ENCODE peak calls at places on chromosome 18, in four cellular contexts. One of them, this sample, is unnamed.

GRCh38 chr18:41144444-41144843 is 810.6 kb upstream of the PIK3C3 start:
- DNase-seq in tibial artery: no peak
- DNase-seq in sigmoid colon: no peak
- DNase-seq in lower lobe of right lung: no peak
- DNase-seq in this sample: peak

GRCh38 chr18:13580351-13580750 is 146.0 kb downstream of the FAM210A start:
- DNase-seq in tibial artery: no peak
- DNase-seq in sigmoid colon: no peak
- DNase-seq in lower lobe of right lung: no peak
- DNase-seq in this sample: no peak

GRCh38 chr18:64276736-64277135 is 127.8 kb upstream of the LINC00305 start:
- DNase-seq in sigmoid colon: no peak
- DNase-seq in lower lobe of right lung: no peak
- DNase-seq in tibial artery: no peak
- DNase-seq in this sample: no peak

GRCh38 chr18:9104244-9104901 is 1.9 kb downstream of the NDUFV2 start:
- DNase-seq in tibial artery: no peak
- DNase-seq in lower lobe of right lung: no peak
- DNase-seq in sigmoid colon: no peak
- DNase-seq in this sample: no peak

GRCh38 chr18:57446322-57446721 is 11.1 kb downstream of the ONECUT2 start:
- DNase-seq in lower lobe of right lung: no peak
- DNase-seq in tibial artery: no peak
- DNase-seq in sigmoid colon: no peak
- DNase-seq in this sample: no peak

GRCh38 chr18:74963820-74964446 is 245.0 kb downstream of the PTGR3 start:
- DNase-seq in sigmoid colon: no peak
- DNase-seq in lower lobe of right lung: peak
- DNase-seq in tibial artery: no peak
- DNase-seq in this sample: no peak

GRCh38 chr18:12278765-12279682 is 24.9 kb downstream of the CIDEA start:
- DNase-seq in sigmoid colon: peak
- DNase-seq in lower lobe of right lung: peak
- DNase-seq in tibial artery: peak
- DNase-seq in this sample: peak

GRCh38 chr18:53790817-53791216 is 433.7 kb downstream of the MBD2 start:
- DNase-seq in lower lobe of right lung: no peak
- DNase-seq in sigmoid colon: no peak
- DNase-seq in tibial artery: no peak
- DNase-seq in this sample: peak

GRCh38 chr18:25019086-25019860 is 332.7 kb downstream of the ZNF521 start:
- DNase-seq in sigmoid colon: no peak
- DNase-seq in lower lobe of right lung: no peak
- DNase-seq in tibial artery: no peak
- DNase-seq in this sample: no peak

GRCh38 chr18:59787998-59788875 is 91.0 kb upstream of the CCBE1 start:
- DNase-seq in lower lobe of right lung: no peak
- DNase-seq in sigmoid colon: no peak
- DNase-seq in tibial artery: no peak
- DNase-seq in this sample: no peak

GRCh38 chr18:42100917-42101316 is 145.9 kb downstream of the PIK3C3 start:
- DNase-seq in tibial artery: no peak
- DNase-seq in lower lobe of right lung: no peak
- DNase-seq in sigmoid colon: no peak
- DNase-seq in this sample: no peak

GRCh38 chr18:13482641-13482945 is 243.8 kb downstream of the FAM210A start:
- DNase-seq in lower lobe of right lung: no peak
- DNase-seq in sigmoid colon: no peak
- DNase-seq in tibial artery: no peak
- DNase-seq in this sample: no peak

GRCh38 chr18:34342960-34343359 is 118.2 kb upstream of the NOL4 start:
- DNase-seq in sigmoid colon: no peak
- DNase-seq in lower lobe of right lung: no peak
- DNase-seq in tibial artery: no peak
- DNase-seq in this sample: no peak

GRCh38 chr18:29418136-29418535 is 1241.2 kb upstream of the CDH2 start:
- DNase-seq in lower lobe of right lung: no peak
- DNase-seq in sigmoid colon: no peak
- DNase-seq in tibial artery: no peak
- DNase-seq in this sample: peak

GRCh38 chr18:46353460-46353859 is 249.3 kb downstream of the HAUS1 start:
- DNase-seq in tibial artery: no peak
- DNase-seq in lower lobe of right lung: no peak
- DNase-seq in sigmoid colon: no peak
- DNase-seq in this sample: no peak

GRCh38 chr18:43405097-43405496 is 127.8 kb upstream of the SYT4 start:
- DNase-seq in tibial artery: no peak
- DNase-seq in lower lobe of right lung: no peak
- DNase-seq in sigmoid colon: no peak
- DNase-seq in this sample: no peak

GRCh38 chr18:4510709-4511108 is 55.6 kb upstream of the DLGAP1 start:
- DNase-seq in lower lobe of right lung: no peak
- DNase-seq in tibial artery: no peak
- DNase-seq in sigmoid colon: no peak
- DNase-seq in this sample: no peak

GRCh38 chr18:1003499-1003898 is 98.8 kb downstream of the ADCYAP1 start:
- DNase-seq in sigmoid colon: no peak
- DNase-seq in lower lobe of right lung: no peak
- DNase-seq in tibial artery: no peak
- DNase-seq in this sample: no peak

GRCh38 chr18:47174545-47175116 is 1.5 kb downstream of the IER3IP1 start:
- DNase-seq in tibial artery: no peak
- DNase-seq in sigmoid colon: no peak
- DNase-seq in lower lobe of right lung: no peak
- DNase-seq in this sample: no peak

GRCh38 chr18:55473078-55473477 is 114.9 kb downstream of the TCF4 start:
- DNase-seq in tibial artery: no peak
- DNase-seq in lower lobe of right lung: no peak
- DNase-seq in sigmoid colon: no peak
- DNase-seq in this sample: no peak

GRCh38 chr18:52337286-52337685 is 2.7 kb upstream of the DCC start:
- DNase-seq in tibial artery: no peak
- DNase-seq in lower lobe of right lung: no peak
- DNase-seq in sigmoid colon: no peak
- DNase-seq in this sample: no peak

GRCh38 chr18:54671291-54671881 is 80.3 kb downstream of the DYNAP start:
- DNase-seq in sigmoid colon: no peak
- DNase-seq in lower lobe of right lung: no peak
- DNase-seq in tibial artery: no peak
- DNase-seq in this sample: no peak

GRCh38 chr18:23943903-23944624 is 70.5 kb upstream of the TTC39C start:
- DNase-seq in sigmoid colon: peak
- DNase-seq in lower lobe of right lung: no peak
- DNase-seq in tibial artery: no peak
- DNase-seq in this sample: peak

GRCh38 chr18:68608861-68609465 is 105.9 kb downstream of the TMX3 start:
- DNase-seq in sigmoid colon: no peak
- DNase-seq in tibial artery: no peak
- DNase-seq in lower lobe of right lung: no peak
- DNase-seq in this sample: no peak

GRCh38 chr18:64966667-64967066 is 784.1 kb upstream of the CDH7 start:
- DNase-seq in sigmoid colon: no peak
- DNase-seq in lower lobe of right lung: no peak
- DNase-seq in tibial artery: no peak
- DNase-seq in this sample: no peak

GRCh38 chr18:37778417-37779165 is 213.0 kb upstream of the CELF4 start:
- DNase-seq in tibial artery: no peak
- DNase-seq in sigmoid colon: no peak
- DNase-seq in lower lobe of right lung: peak
- DNase-seq in this sample: no peak

GRCh38 chr18:44123743-44124142 is 556.9 kb upstream of the SETBP1 start:
- DNase-seq in sigmoid colon: no peak
- DNase-seq in lower lobe of right lung: no peak
- DNase-seq in tibial artery: no peak
- DNase-seq in this sample: no peak

GRCh38 chr18:56309104-56309503 is 329.3 kb downstream of the TXNL1 start:
- DNase-seq in sigmoid colon: no peak
- DNase-seq in tibial artery: no peak
- DNase-seq in lower lobe of right lung: no peak
- DNase-seq in this sample: no peak

GRCh38 chr18:37385846-37386435 is 179.7 kb downstream of the CELF4 start:
- DNase-seq in lower lobe of right lung: no peak
- DNase-seq in sigmoid colon: no peak
- DNase-seq in tibial artery: no peak
- DNase-seq in this sample: no peak

GRCh38 chr18:68984342-68984741 is 186.5 kb downstream of the CCDC102B start:
- DNase-seq in tibial artery: no peak
- DNase-seq in lower lobe of right lung: no peak
- DNase-seq in sigmoid colon: no peak
- DNase-seq in this sample: no peak

GRCh38 chr18:79553154-79553553 is 126.4 kb upstream of the CTDP1 start:
- DNase-seq in sigmoid colon: peak
- DNase-seq in tibial artery: peak
- DNase-seq in lower lobe of right lung: no peak
- DNase-seq in this sample: no peak

GRCh38 chr18:54149078-54149697 is 75.3 kb downstream of the MBD2 start:
- DNase-seq in sigmoid colon: no peak
- DNase-seq in lower lobe of right lung: no peak
- DNase-seq in tibial artery: no peak
- DNase-seq in this sample: peak

GRCh38 chr18:79400091-79400590 is 4.4 kb downstream of the NFATC1 start:
- DNase-seq in lower lobe of right lung: peak
- DNase-seq in sigmoid colon: peak
- DNase-seq in tibial artery: peak
- DNase-seq in this sample: no peak

GRCh38 chr18:850960-851359 is 38.9 kb upstream of the YES1 start:
- DNase-seq in tibial artery: no peak
- DNase-seq in lower lobe of right lung: no peak
- DNase-seq in sigmoid colon: no peak
- DNase-seq in this sample: no peak

GRCh38 chr18:9575558-9575957 is 38.8 kb downstream of the PPP4R1 start:
- DNase-seq in tibial artery: peak
- DNase-seq in lower lobe of right lung: peak
- DNase-seq in sigmoid colon: peak
- DNase-seq in this sample: peak

DNA sequence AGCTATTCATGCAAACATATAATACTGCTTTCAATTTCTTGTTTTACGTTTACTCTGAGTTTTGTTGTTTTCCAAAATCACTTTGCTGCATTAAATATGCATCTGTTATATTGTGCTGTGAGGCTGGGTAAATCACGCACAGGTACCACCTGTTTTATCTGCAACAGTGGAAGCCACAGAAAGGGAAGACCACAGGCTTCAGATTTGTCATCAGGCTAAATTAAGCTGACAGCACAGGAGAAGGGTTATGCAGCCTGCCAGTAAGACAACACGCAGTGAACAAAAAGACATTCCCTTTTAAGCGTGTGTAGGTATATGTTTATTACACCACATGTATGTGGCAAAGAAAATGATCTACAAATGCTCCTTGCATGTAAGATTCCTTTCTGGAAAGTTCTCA is 38.2 kb downstream of the ZNF516 start:
- DNase-seq in tibial artery: no peak
- DNase-seq in lower lobe of right lung: no peak
- DNase-seq in sigmoid colon: peak
- DNase-seq in this sample: no peak
- H3K4me3 ChIP-seq in tibial artery: no peak
- H3K4me3 ChIP-seq in lower lobe of right lung: no peak
- H3K4me3 ChIP-seq in sigmoid colon: no peak
- H3K4me3 ChIP-seq in this sample: no peak

GRCh38 chr18:33184918-33185317 is 255.6 kb downstream of the CCDC178 start:
- DNase-seq in sigmoid colon: no peak
- DNase-seq in tibial artery: no peak
- DNase-seq in lower lobe of right lung: no peak
- DNase-seq in this sample: no peak
- TF ChIP-seq CTCF in sigmoid colon: no peak
- TF ChIP-seq CTCF in tibial artery: no peak
- TF ChIP-seq CTCF in lower lobe of right lung: no peak
- TF ChIP-seq CTCF in this sample: no peak

DNA sequence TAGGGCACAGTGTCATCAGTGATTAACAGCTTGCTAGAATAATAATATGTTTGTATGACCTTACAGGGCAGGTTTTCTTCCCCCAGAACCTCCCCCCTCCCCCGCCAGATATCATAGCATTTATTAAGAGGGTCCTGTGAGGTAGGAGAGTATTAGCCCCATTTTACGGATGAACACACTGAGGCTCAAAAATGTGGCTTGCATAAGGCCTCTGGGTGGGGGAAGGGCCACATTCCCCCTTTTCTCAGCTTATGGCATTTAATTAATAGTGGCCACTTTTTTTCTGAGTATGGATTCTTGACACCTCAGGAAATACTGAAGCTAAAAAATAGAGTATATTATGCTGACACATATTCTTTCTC is 2.9 kb downstream of the CTIF start:
- DNase-seq in sigmoid colon: no peak
- DNase-seq in lower lobe of right lung: no peak
- DNase-seq in tibial artery: no peak
- DNase-seq in this sample: no peak
- H3K4me3 ChIP-seq in sigmoid colon: peak
- H3K4me3 ChIP-seq in lower lobe of right lung: peak
- H3K4me3 ChIP-seq in tibial artery: peak
- H3K4me3 ChIP-seq in this sample: peak

GRCh38 chr18:76518543-76519155 is 23.6 kb upstream of the ZNF516 start:
- DNase-seq in tibial artery: peak
- DNase-seq in lower lobe of right lung: peak
- DNase-seq in sigmoid colon: no peak
- DNase-seq in this sample: no peak
- TF ChIP-seq CTCF in tibial artery: no peak
- TF ChIP-seq CTCF in lower lobe of right lung: no peak
- TF ChIP-seq CTCF in sigmoid colon: peak
- TF ChIP-seq CTCF in this sample: no peak